ENCODE peak calls at places on chromosomes 7 and 10, in eight cellular contexts. One of them, this sample, is unnamed.

GRCh38 chr7:91847881-91848599 is 32.5 kb downstream of the MTERF1 start:
- DNase-seq in GM12878: no peak
- DNase-seq in mesendoderm: no peak
- DNase-seq in GM23338: no peak
- DNase-seq in OCI-LY7: no peak
- DNase-seq in DND-41: no peak
- DNase-seq in fibroblast of lung: no peak
- DNase-seq in H9: no peak
- DNase-seq in this sample: no peak

GRCh38 chr7:14137676-14138075 is 148.2 kb upstream of the ETV1 start:
- DNase-seq in GM23338: no peak
- DNase-seq in DND-41: no peak
- DNase-seq in fibroblast of lung: no peak
- DNase-seq in H9: no peak
- DNase-seq in OCI-LY7: no peak
- DNase-seq in GM12878: no peak
- DNase-seq in mesendoderm: no peak
- DNase-seq in this sample: no peak

GRCh38 chr7:107387573-107388219 is 82.2 kb upstream of the GPR22 start:
- DNase-seq in DND-41: no peak
- DNase-seq in OCI-LY7: no peak
- DNase-seq in GM23338: peak
- DNase-seq in H9: no peak
- DNase-seq in mesendoderm: peak
- DNase-seq in GM12878: no peak
- DNase-seq in fibroblast of lung: peak
- DNase-seq in this sample: no peak

GRCh38 chr7:25759281-25759680 is 392.7 kb upstream of the NFE2L3 start:
- DNase-seq in H9: no peak
- DNase-seq in fibroblast of lung: no peak
- DNase-seq in GM23338: no peak
- DNase-seq in mesendoderm: no peak
- DNase-seq in GM12878: no peak
- DNase-seq in DND-41: no peak
- DNase-seq in OCI-LY7: no peak
- DNase-seq in this sample: no peak

GRCh38 chr10:37434091-37434490 is 308.7 kb downstream of the ANKRD30A start:
- DNase-seq in H9: no peak
- DNase-seq in mesendoderm: no peak
- DNase-seq in OCI-LY7: no peak
- DNase-seq in fibroblast of lung: no peak
- DNase-seq in GM12878: no peak
- DNase-seq in DND-41: no peak
- DNase-seq in GM23338: no peak
- DNase-seq in this sample: no peak

GRCh38 chr7:153286763-153287162 is 527.2 kb downstream of the ACTR3B start:
- DNase-seq in GM12878: no peak
- DNase-seq in mesendoderm: no peak
- DNase-seq in DND-41: no peak
- DNase-seq in H9: no peak
- DNase-seq in fibroblast of lung: no peak
- DNase-seq in GM23338: no peak
- DNase-seq in OCI-LY7: no peak
- DNase-seq in this sample: no peak

GRCh38 chr10:36393800-36394199 is 731.6 kb upstream of the ANKRD30A start:
- DNase-seq in H9: no peak
- DNase-seq in mesendoderm: no peak
- DNase-seq in DND-41: no peak
- DNase-seq in fibroblast of lung: no peak
- DNase-seq in GM23338: no peak
- DNase-seq in OCI-LY7: no peak
- DNase-seq in GM12878: no peak
- DNase-seq in this sample: no peak

GRCh38 chr10:75746356-75746755 is 314.9 kb downstream of the LRMDA start:
- DNase-seq in mesendoderm: no peak
- DNase-seq in fibroblast of lung: no peak
- DNase-seq in H9: no peak
- DNase-seq in DND-41: no peak
- DNase-seq in OCI-LY7: no peak
- DNase-seq in GM23338: no peak
- DNase-seq in GM12878: no peak
- DNase-seq in this sample: no peak

DNA sequence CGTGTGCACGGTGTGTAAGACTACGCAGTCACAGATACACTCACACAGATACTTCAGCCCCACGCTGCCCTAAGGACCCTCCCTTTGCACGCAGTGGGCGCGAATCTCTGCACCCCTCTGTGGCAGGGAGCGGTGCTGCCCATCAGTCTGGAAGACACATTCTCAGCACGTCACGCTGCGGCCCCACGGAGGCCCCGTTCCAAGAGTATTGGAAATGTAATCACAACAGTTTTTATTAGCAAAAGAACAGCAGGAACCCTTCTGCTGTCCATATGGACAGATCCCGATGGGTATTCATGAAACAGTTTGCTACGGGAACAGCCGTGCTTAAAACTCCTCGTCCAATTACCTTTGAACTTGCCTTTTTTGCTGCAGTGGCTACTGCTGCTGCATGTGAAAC is 131.0 kb downstream of the RPS24 start:
- DNase-seq in GM12878: no peak
- DNase-seq in fibroblast of lung: no peak
- DNase-seq in OCI-LY7: no peak
- DNase-seq in DND-41: no peak
- DNase-seq in H9: no peak
- DNase-seq in mesendoderm: no peak
- DNase-seq in GM23338: no peak
- DNase-seq in this sample: no peak
- H3K4me2 ChIP-seq in GM12878: no peak
- H3K4me2 ChIP-seq in fibroblast of lung: no peak
- H3K4me2 ChIP-seq in OCI-LY7: no peak
- H3K4me2 ChIP-seq in DND-41: no peak
- H3K4me2 ChIP-seq in H9: no peak
- H3K4me2 ChIP-seq in mesendoderm: no peak
- H3K4me2 ChIP-seq in GM23338: no peak
- H3K4me2 ChIP-seq in this sample: no peak

GRCh38 chr7:135970682-135971365 is 6.3 kb downstream of the MTPN start:
- DNase-seq in GM23338: no peak
- DNase-seq in GM12878: peak
- DNase-seq in H9: no peak
- DNase-seq in OCI-LY7: peak
- DNase-seq in fibroblast of lung: no peak
- DNase-seq in mesendoderm: no peak
- DNase-seq in DND-41: no peak
- DNase-seq in this sample: no peak
- H3K4me2 ChIP-seq in GM23338: no peak
- H3K4me2 ChIP-seq in GM12878: peak
- H3K4me2 ChIP-seq in H9: no peak
- H3K4me2 ChIP-seq in OCI-LY7: peak
- H3K4me2 ChIP-seq in fibroblast of lung: no peak
- H3K4me2 ChIP-seq in mesendoderm: no peak
- H3K4me2 ChIP-seq in DND-41: no peak
- H3K4me2 ChIP-seq in this sample: peak

GRCh38 chr10:80154978-80155695 is 22.6 kb downstream of the PLAC9 start:
- DNase-seq in GM23338: no peak
- DNase-seq in mesendoderm: no peak
- DNase-seq in H9: no peak
- DNase-seq in GM12878: no peak
- DNase-seq in fibroblast of lung: peak
- DNase-seq in OCI-LY7: no peak
- DNase-seq in DND-41: no peak
- DNase-seq in this sample: no peak
- H3K4me2 ChIP-seq in GM23338: no peak
- H3K4me2 ChIP-seq in mesendoderm: no peak
- H3K4me2 ChIP-seq in H9: no peak
- H3K4me2 ChIP-seq in GM12878: no peak
- H3K4me2 ChIP-seq in fibroblast of lung: peak
- H3K4me2 ChIP-seq in OCI-LY7: no peak
- H3K4me2 ChIP-seq in DND-41: no peak
- H3K4me2 ChIP-seq in this sample: no peak

GRCh38 chr7:135884495-135885237 is 92.5 kb downstream of the MTPN start:
- DNase-seq in OCI-LY7: no peak
- DNase-seq in GM23338: no peak
- DNase-seq in GM12878: no peak
- DNase-seq in H9: no peak
- DNase-seq in mesendoderm: no peak
- DNase-seq in DND-41: no peak
- DNase-seq in fibroblast of lung: no peak
- DNase-seq in this sample: no peak
- H3K4me2 ChIP-seq in OCI-LY7: no peak
- H3K4me2 ChIP-seq in GM23338: no peak
- H3K4me2 ChIP-seq in GM12878: no peak
- H3K4me2 ChIP-seq in H9: no peak
- H3K4me2 ChIP-seq in mesendoderm: no peak
- H3K4me2 ChIP-seq in DND-41: no peak
- H3K4me2 ChIP-seq in fibroblast of lung: no peak
- H3K4me2 ChIP-seq in this sample: no peak

GRCh38 chr7:5053175-5053574 is 7.5 kb downstream of the RBAK start:
- DNase-seq in DND-41: no peak
- DNase-seq in fibroblast of lung: no peak
- DNase-seq in GM12878: no peak
- DNase-seq in GM23338: no peak
- DNase-seq in H9: no peak
- DNase-seq in mesendoderm: no peak
- DNase-seq in OCI-LY7: no peak
- DNase-seq in this sample: no peak
- H3K4me2 ChIP-seq in DND-41: no peak
- H3K4me2 ChIP-seq in fibroblast of lung: no peak
- H3K4me2 ChIP-seq in GM12878: no peak
- H3K4me2 ChIP-seq in GM23338: no peak
- H3K4me2 ChIP-seq in H9: no peak
- H3K4me2 ChIP-seq in mesendoderm: no peak
- H3K4me2 ChIP-seq in OCI-LY7: no peak
- H3K4me2 ChIP-seq in this sample: no peak

This sample was measured in K562.